ENCODE peak calls at places on chromosome 22, in four cellular contexts. L, P, S and A are unnamed samples.

GRCh38 chr22:39526736-39527171 is 5.8 kb downstream of the RPS19BP1 start:
- DNase-seq in S (no peak), P (no peak), L (no peak), A (no peak)

GRCh38 chr22:41285820-41286638 is at the start of gene RANGAP1:
- DNase-seq in P (peak), S (peak), L (peak), A (peak)

GRCh38 chr22:37221424-37222336 is 9.4 kb upstream of the SSTR3 start:
- DNase-seq in L (no peak), S (no peak), P (no peak), A (no peak)

GRCh38 chr22:24090581-24090980 is 79.5 kb downstream of the CABIN1 start:
- DNase-seq in P (no peak), L (no peak), S (no peak), A (no peak)

GRCh38 chr22:28333106-28333505 is 346.5 kb downstream of the TTC28 start:
- DNase-seq in L (no peak), S (no peak), P (no peak), A (no peak)

GRCh38 chr22:47781427-47782111 is 1019.1 kb downstream of the TBC1D22A start:
- DNase-seq in S (no peak), P (no peak), L (no peak), A (no peak)

GRCh38 chr22:46029574-46030200 is 52.7 kb upstream of the WNT7B start:
- DNase-seq in L (no peak), P (no peak), S (no peak), A (no peak)

GRCh38 chr22:23632178-23632577 is at the start of gene DRICH1:
- DNase-seq in L (no peak), S (no peak), P (no peak), A (no peak)

GRCh38 chr22:26159886-26160285 is 9.4 kb upstream of the SEZ6L start:
- DNase-seq in S (no peak), P (no peak), L (no peak), A (no peak)

GRCh38 chr22:17086301-17086700 is 1.5 kb downstream of the IL17RA start:
- DNase-seq in S (no peak), L (no peak), P (no peak), A (no peak)

GRCh38 chr22:50599816-50600454 is 658 bp upstream of the MAPK8IP2 start:
- DNase-seq in S (no peak), L (peak), P (peak), A (peak)

GRCh38 chr22:46346680-46347405 is 11.3 kb downstream of the TRMU start:
- DNase-seq in L (no peak), P (no peak), S (no peak), A (no peak)

GRCh38 chr22:32473388-32473952 is 1.1 kb upstream of the FBXO7 start:
- DNase-seq in L (peak), S (peak), P (peak), A (peak)

GRCh38 chr22:17847360-17848078 is 73.2 kb upstream of the BID start:
- DNase-seq in P (no peak), L (no peak), S (no peak), A (no peak)

GRCh38 chr22:42066937-42067336 is 3.7 kb downstream of the NAGA start:
- DNase-seq in L (no peak), S (no peak), P (no peak), A (no peak)

GRCh38 chr22:23522642-23523251 is 57.3 kb downstream of the IGLL1 start:
- DNase-seq in S (no peak), L (no peak), P (no peak), A (no peak)

GRCh38 chr22:33438273-33438672 is 380.1 kb upstream of the SYN3 start:
- DNase-seq in P (no peak), L (peak), S (no peak), A (peak)

GRCh38 chr22:28883917-28884753 is 763 bp downstream of the ZNRF3 start:
- DNase-seq in P (peak), S (no peak), L (no peak), A (no peak)

GRCh38 chr22:39462443-39463147 is 5.8 kb downstream of the MGAT3 start:
- DNase-seq in L (no peak), P (no peak), S (no peak), A (no peak)

GRCh38 chr22:26577081-26577480 is 12.9 kb downstream of the TPST2 start:
- DNase-seq in P (no peak), S (no peak), L (no peak), A (no peak)

GRCh38 chr22:46462726-46463371 is 74.6 kb downstream of the CELSR1 start:
- DNase-seq in S (no peak), P (no peak), L (peak), A (peak)

GRCh38 chr22:28344893-28345292 is 334.7 kb downstream of the TTC28 start:
- DNase-seq in L (no peak), P (no peak), S (no peak), A (no peak)

GRCh38 chr22:44151661-44152060 is 29.1 kb upstream of the PARVG start:
- DNase-seq in P (no peak), S (no peak), L (peak), A (no peak)

GRCh38 chr22:41257696-41258095 is 17.0 kb upstream of the CHADL start:
- DNase-seq in L (no peak), S (no peak), P (no peak), A (no peak)

GRCh38 chr22:24494535-24495364 is at the start of gene UPB1:
- DNase-seq in P (no peak), L (no peak), S (no peak), A (no peak)

GRCh38 chr22:41382098-41382578 is 396 bp downstream of the TEF start:
- DNase-seq in L (peak), S (no peak), P (peak), A (no peak)

GRCh38 chr22:18091478-18091877 is 13.7 kb downstream of the PEX26 start:
- DNase-seq in L (no peak), P (no peak), S (no peak), A (no peak)

GRCh38 chr22:44523981-44524759 is 26.1 kb upstream of the RTL6 start:
- DNase-seq in S (no peak), L (peak), P (no peak), A (no peak)

GRCh38 chr22:46614070-46614931 is 5.9 kb upstream of the GRAMD4 start:
- DNase-seq in P (peak), S (no peak), L (no peak), A (no peak)

GRCh38 chr22:38162881-38163843 is 18.5 kb downstream of the PLA2G6 start:
- DNase-seq in P (no peak), S (no peak), L (no peak), A (no peak)

GRCh38 chr22:42194104-42194851 is 63.7 kb upstream of the CYP2D6 start:
- DNase-seq in S (no peak), L (no peak), P (no peak), A (no peak)

GRCh38 chr22:49975543-49976389 is 15.2 kb downstream of the PIM3 start:
- DNase-seq in P (peak), S (no peak), L (no peak), A (no peak)

GRCh38 chr22:18081416-18081815 is 3.6 kb downstream of the PEX26 start:
- DNase-seq in P (no peak), S (no peak), L (no peak), A (no peak)